ENCODE peak calls at places on chromosomes 12 and 14, in eight cellular contexts. N, X, Z, U, V, W, P and L are unnamed samples.

GRCh38 chr12:106284294-106285105 is 18.0 kb upstream of the TCP11L2 start:
- DNase-seq in U (no peak), N (no peak), P (no peak), W (no peak), V (no peak), Z (no peak), X (no peak), L (no peak)

GRCh38 chr12:105670664-105671063 is 340.2 kb downstream of the C12orf75 start:
- DNase-seq in V (no peak), U (no peak), W (no peak), N (no peak), P (no peak), Z (no peak), X (no peak), L (no peak)

GRCh38 chr12:90355701-90356345 is 599.2 kb downstream of the CCER1 start:
- DNase-seq in P (no peak), Z (no peak), N (no peak), W (no peak), V (no peak), X (no peak), U (no peak), L (no peak)

GRCh38 chr12:916240-916639 is 33.3 kb downstream of the RAD52 start:
- DNase-seq in N (peak; percentile 4), P (no peak), Z (no peak), X (peak; percentile 51), U (no peak), V (no peak), W (no peak), L (no peak)

GRCh38 chr12:2876431-2877046 is 435 bp downstream of the FOXM1 start:
- DNase-seq in V (no peak), Z (no peak), X (no peak), N (peak; percentile 20), W (no peak), U (peak; percentile 36), P (no peak), L (no peak)

GRCh38 chr14:21088687-21089086 is 9.8 kb downstream of the ZNF219 start:
- DNase-seq in Z (no peak), X (no peak), V (no peak), U (no peak), W (no peak), P (no peak), N (no peak), L (no peak)

GRCh38 chr12:2240390-2240789 is 187.6 kb downstream of the CACNA1C start:
- DNase-seq in N (no peak), Z (no peak), W (no peak), P (no peak), X (no peak), U (no peak), V (no peak), L (no peak)

GRCh38 chr12:93127582-93128331 is 198.7 kb upstream of the EEA1 start:
- DNase-seq in Z (peak; percentile 84), W (no peak), U (no peak), V (no peak), P (no peak), N (no peak), X (no peak), L (peak; percentile 60)

GRCh38 chr14:69268763-69269162 is 8.8 kb downstream of the GALNT16 start:
- DNase-seq in N (no peak), P (no peak), X (no peak), U (no peak), V (no peak), Z (no peak), W (no peak), L (no peak)

GRCh38 chr14:64992328-64992885 is 5.7 kb downstream of the FNTB start:
- DNase-seq in W (no peak), P (no peak), X (no peak), U (no peak), Z (no peak), N (no peak), V (no peak), L (no peak)

GRCh38 chr14:95597784-95598204 is 62.9 kb downstream of the GLRX5 start:
- DNase-seq in N (peak; percentile 53), Z (no peak), X (peak; percentile 26), W (no peak), P (no peak), V (no peak), U (peak; percentile 8), L (no peak)

GRCh38 chr12:49565956-49566265 is 2.0 kb downstream of the MCRS1 start:
- DNase-seq in X (no peak), Z (no peak), U (no peak), N (no peak), W (no peak), V (no peak), P (no peak), L (no peak)

GRCh38 chr14:80844872-80845271 is 96.7 kb downstream of the CEP128 start:
- DNase-seq in P (no peak), V (no peak), N (no peak), W (no peak), X (no peak), U (no peak), Z (no peak), L (no peak)

GRCh38 chr12:66829660-66830325 is 150.9 kb upstream of the GRIP1 start:
- DNase-seq in X (no peak), U (no peak), N (no peak), Z (no peak), W (no peak), V (no peak), P (no peak), L (no peak)

GRCh38 chr14:44798386-44799242 is 163.1 kb downstream of the KLHL28 start:
- DNase-seq in X (no peak), W (no peak), N (no peak), V (no peak), P (no peak), U (no peak), Z (no peak), L (no peak)

GRCh38 chr14:66717571-66718140 is 209.7 kb downstream of the GPHN start:
- DNase-seq in P (no peak), V (no peak), U (no peak), X (no peak), Z (no peak), W (no peak), N (no peak), L (no peak)

GRCh38 chr12:14289596-14289995 is 75.9 kb upstream of the ATF7IP start:
- DNase-seq in V (no peak), P (no peak), W (no peak), X (no peak), U (no peak), Z (no peak), N (no peak), L (no peak)

GRCh38 chr14:51534623-51535022 is 117.1 kb upstream of the FRMD6 start:
- DNase-seq in U (no peak), X (no peak), P (no peak), V (no peak), N (no peak), W (no peak), Z (no peak), L (no peak)

GRCh38 chr14:52338282-52338681 is 24.2 kb downstream of the PTGER2 start:
- DNase-seq in Z (no peak), V (no peak), X (no peak), W (no peak), U (no peak), N (no peak), P (no peak), L (no peak)

GRCh38 chr12:89733579-89734201 is 25.1 kb upstream of the ATP2B1 start:
- DNase-seq in P (no peak), W (no peak), X (no peak), Z (no peak), V (no peak), U (no peak), N (no peak), L (no peak)

GRCh38 chr12:108526482-108527234 is 11.6 kb downstream of the FICD start:
- DNase-seq in Z (no peak), U (no peak), P (no peak), V (no peak), X (no peak), N (no peak), W (no peak), L (no peak)